ENCODE peak calls at places on chromosomes 1 and 21, in five cellular contexts. One of them, this sample, is unnamed.

GRCh38 chr1:20319456-20319855 is 28.8 kb downstream of the VWA5B1 start:
- DNase-seq in GM12892: no peak
- DNase-seq in substantia nigra: no peak
- DNase-seq in EL: no peak
- DNase-seq in WTC11: no peak
- DNase-seq in this sample: no peak

GRCh38 chr1:108000620-108001105 is 35.7 kb upstream of the VAV3 start:
- DNase-seq in WTC11: no peak
- DNase-seq in EL: peak; percentile 32
- DNase-seq in GM12892: no peak
- DNase-seq in substantia nigra: no peak
- DNase-seq in this sample: no peak

GRCh38 chr21:26800455-26801454 is 44.5 kb downstream of the ADAMTS1 start:
- DNase-seq in EL: no peak
- DNase-seq in GM12892: no peak
- DNase-seq in substantia nigra: no peak
- DNase-seq in WTC11: no peak
- DNase-seq in this sample: no peak

GRCh38 chr1:214683596-214683995 is 80.6 kb downstream of the CENPF start:
- DNase-seq in EL: no peak
- DNase-seq in GM12892: no peak
- DNase-seq in substantia nigra: no peak
- DNase-seq in WTC11: peak; percentile 43
- DNase-seq in this sample: peak; percentile 72

GRCh38 chr1:151175910-151176309 is at the start of gene TMOD4:
- DNase-seq in GM12892: no peak
- DNase-seq in substantia nigra: no peak
- DNase-seq in WTC11: peak; percentile 19
- DNase-seq in EL: no peak
- DNase-seq in this sample: no peak

GRCh38 chr1:16167331-16168143 is 11.7 kb upstream of the EPHA2 start:
- DNase-seq in substantia nigra: no peak
- DNase-seq in GM12892: peak; percentile 76
- DNase-seq in EL: peak; percentile 56
- DNase-seq in WTC11: peak; percentile 89
- DNase-seq in this sample: peak; percentile 91

GRCh38 chr1:232274236-232274855 is 355.6 kb downstream of the SIPA1L2 start:
- DNase-seq in GM12892: no peak
- DNase-seq in WTC11: no peak
- DNase-seq in EL: no peak
- DNase-seq in substantia nigra: no peak
- DNase-seq in this sample: no peak

GRCh38 chr1:116708255-116708900 is 40.8 kb upstream of the IGSF3 start:
- DNase-seq in GM12892: no peak
- DNase-seq in EL: no peak
- DNase-seq in substantia nigra: no peak
- DNase-seq in WTC11: no peak
- DNase-seq in this sample: no peak

GRCh38 chr1:225299624-225300023 is 128.2 kb downstream of the LBR start:
- DNase-seq in substantia nigra: no peak
- DNase-seq in EL: peak; percentile 10
- DNase-seq in GM12892: no peak
- DNase-seq in WTC11: no peak
- DNase-seq in this sample: no peak

GRCh38 chr1:200979574-200980451 is 43.7 kb downstream of the KIF21B start:
- DNase-seq in EL: peak; percentile 24
- DNase-seq in GM12892: peak; percentile 76
- DNase-seq in substantia nigra: no peak
- DNase-seq in WTC11: peak; percentile 90
- DNase-seq in this sample: peak; percentile 80

GRCh38 chr21:33234618-33235520 is 5.1 kb downstream of the IFNAR2 start:
- DNase-seq in EL: no peak
- DNase-seq in GM12892: no peak
- DNase-seq in WTC11: no peak
- DNase-seq in substantia nigra: no peak
- DNase-seq in this sample: no peak

GRCh38 chr1:115949156-115949555 is 27.2 kb upstream of the SLC22A15 start:
- DNase-seq in substantia nigra: no peak
- DNase-seq in WTC11: no peak
- DNase-seq in GM12892: no peak
- DNase-seq in EL: peak; percentile 6
- DNase-seq in this sample: no peak

GRCh38 chr1:82348487-82348886 is 547.8 kb downstream of the ADGRL2 start:
- DNase-seq in GM12892: no peak
- DNase-seq in substantia nigra: no peak
- DNase-seq in EL: no peak
- DNase-seq in WTC11: no peak
- DNase-seq in this sample: no peak

GRCh38 chr1:61079898-61080336 is 2.4 kb upstream of the NFIA start:
- DNase-seq in substantia nigra: peak; percentile 65
- DNase-seq in GM12892: no peak
- DNase-seq in WTC11: peak; percentile 74
- DNase-seq in EL: peak; percentile 82
- DNase-seq in this sample: peak; percentile 82

GRCh38 chr1:107057197-107058133 is 991 bp downstream of the PRMT6 start:
- DNase-seq in substantia nigra: peak; percentile 64
- DNase-seq in WTC11: peak; percentile 58
- DNase-seq in GM12892: peak; percentile 36
- DNase-seq in EL: peak; percentile 60
- DNase-seq in this sample: peak; percentile 70

GRCh38 chr1:94734963-94735899 is 84.9 kb upstream of the SLC44A3 start:
- DNase-seq in WTC11: peak; percentile 33
- DNase-seq in substantia nigra: no peak
- DNase-seq in GM12892: no peak
- DNase-seq in EL: peak; percentile 89
- DNase-seq in this sample: peak; percentile 68

GRCh38 chr1:33036051-33036525 is 595 bp downstream of the AK2 start:
- DNase-seq in substantia nigra: no peak
- DNase-seq in GM12892: no peak
- DNase-seq in WTC11: no peak
- DNase-seq in EL: peak; percentile 45
- DNase-seq in this sample: no peak

GRCh38 chr21:44765231-44766013 is 36.2 kb downstream of the UBE2G2 start:
- DNase-seq in GM12892: peak; percentile 32
- DNase-seq in EL: no peak
- DNase-seq in substantia nigra: no peak
- DNase-seq in WTC11: no peak
- DNase-seq in this sample: no peak

GRCh38 chr1:207811920-207812720 is 60.3 kb downstream of the CD46 start:
- DNase-seq in substantia nigra: peak; percentile 65
- DNase-seq in EL: peak; percentile 35
- DNase-seq in WTC11: peak; percentile 55
- DNase-seq in GM12892: no peak
- DNase-seq in this sample: peak; percentile 59

GRCh38 chr1:235918481-235918880 is 51.8 kb upstream of the LYST start:
- DNase-seq in GM12892: no peak
- DNase-seq in WTC11: no peak
- DNase-seq in EL: no peak
- DNase-seq in substantia nigra: no peak
- DNase-seq in this sample: no peak

GRCh38 chr1:21763694-21764419 is 19.1 kb downstream of the USP48 start:
- DNase-seq in GM12892: no peak
- DNase-seq in WTC11: no peak
- DNase-seq in EL: no peak
- DNase-seq in substantia nigra: no peak
- DNase-seq in this sample: no peak

GRCh38 chr1:3107201-3107600 is 38.2 kb downstream of the PRDM16 start:
- DNase-seq in substantia nigra: no peak
- DNase-seq in EL: no peak
- DNase-seq in WTC11: no peak
- DNase-seq in GM12892: no peak
- DNase-seq in this sample: no peak